ENCODE peak calls at places on chromosome 15, in five cellular contexts. I is spleen, M is KG1, X is Right ventricle myocardium inferior, Y is tibial artery. D is an unnamed sample.

GRCh38 chr15:66803182-66803729 is 101.2 kb downstream of the SMAD6 start:
- DNase-seq in I (peak), X (peak), Y (peak), M (no peak), D (peak)

GRCh38 chr15:70509282-70510272 is 253.8 kb downstream of the UACA start:
- DNase-seq in X (no peak), M (peak), Y (no peak), I (peak), D (no peak)

GRCh38 chr15:97804950-97805349 is 155.6 kb upstream of the ARRDC4 start:
- DNase-seq in X (no peak), M (no peak), Y (no peak), I (no peak), D (no peak)

GRCh38 chr15:61828860-61829513 is 231.3 kb downstream of the VPS13C start:
- DNase-seq in Y (no peak), M (no peak), I (no peak), X (no peak), D (no peak)

GRCh38 chr15:74812533-74812932 is at the start of gene LMAN1L:
- DNase-seq in X (no peak), Y (no peak), I (no peak), M (no peak), D (no peak)

GRCh38 chr15:62346168-62346567 is 181.1 kb upstream of the C2CD4B start:
- DNase-seq in Y (no peak), I (no peak), M (no peak), X (no peak), D (no peak)

GRCh38 chr15:65263313-65263712 is 23.4 kb downstream of the PARP16 start:
- DNase-seq in X (no peak), Y (no peak), M (no peak), I (no peak), D (no peak)

GRCh38 chr15:100914876-100915275 is 4.3 kb upstream of the LRRK1 start:
- DNase-seq in M (no peak), Y (peak), I (no peak), X (no peak), D (no peak)

GRCh38 chr15:77634266-77634962 is 1.7 kb upstream of the LINGO1 start:
- DNase-seq in M (no peak), Y (no peak), I (peak), X (peak), D (peak)

GRCh38 chr15:50251638-50252182 is 13.8 kb downstream of the HDC start:
- DNase-seq in M (no peak), X (no peak), I (no peak), Y (no peak), D (no peak)

GRCh38 chr15:92161039-92161670 is 232.5 kb upstream of the ST8SIA2 start:
- DNase-seq in Y (no peak), X (no peak), I (no peak), M (no peak), D (no peak)

GRCh38 chr15:71152542-71152941 is 37.3 kb downstream of the THSD4 start:
- DNase-seq in M (no peak), I (no peak), Y (no peak), X (no peak), D (no peak)

GRCh38 chr15:20340931-20341661 is 200.5 kb downstream of the GOLGA6L6 start:
- DNase-seq in M (no peak), Y (peak), I (peak), X (peak), D (peak)

D was measured in hepatic stellate cell.